ENCODE peak calls at places on chromosomes 6 and 20, in six cellular contexts. K, Q, G, W, M and O are unnamed samples.

GRCh38 chr6:149169761-149170359 is 147.7 kb upstream of the TAB2 start:
- DNase-seq in K (no peak), Q (no peak), G (no peak), W (no peak), M (no peak), O (no peak)

GRCh38 chr6:81557811-81558210 is 194.7 kb downstream of the TENT5A start:
- DNase-seq in K (no peak), Q (no peak), G (no peak), W (no peak), M (no peak), O (no peak)

GRCh38 chr6:158272324-158272723 is 39.9 kb upstream of the TULP4 start:
- DNase-seq in K (no peak), Q (no peak), G (no peak), W (no peak), M (no peak), O (no peak)

GRCh38 chr6:152380993-152381898 is 255.9 kb downstream of the SYNE1 start:
- DNase-seq in K (peak), Q (peak), G (peak), W (no peak), M (peak), O (peak)

GRCh38 chr20:52438326-52438963 is 246.9 kb upstream of the ZFP64 start:
- DNase-seq in K (no peak), Q (no peak), G (no peak), W (no peak), M (no peak), O (no peak)

GRCh38 chr6:156662025-156662445 is 115.1 kb upstream of the ARID1B start:
- DNase-seq in K (no peak), Q (peak), G (peak), W (no peak), M (peak), O (no peak)

GRCh38 chr6:106197441-106197840 is 111.3 kb downstream of the PRDM1 start:
- DNase-seq in K (no peak), Q (no peak), G (no peak), W (no peak), M (no peak), O (no peak)

GRCh38 chr6:85865665-85866372 is 223.1 kb upstream of the SYNCRIP start:
- DNase-seq in K (no peak), Q (no peak), G (peak), W (no peak), M (peak), O (no peak)

GRCh38 chr20:53903652-53903987 is 166.8 kb downstream of the BCAS1 start:
- DNase-seq in K (no peak), Q (no peak), G (no peak), W (no peak), M (no peak), O (no peak)

GRCh38 chr20:64069614-64070243 is 6.7 kb downstream of the TCEA2 start:
- DNase-seq in K (no peak), Q (no peak), G (peak), W (no peak), M (no peak), O (no peak)

GRCh38 chr6:108364470-108364869 is 69.6 kb downstream of the AFG1L start:
- DNase-seq in K (no peak), Q (no peak), G (no peak), W (no peak), M (no peak), O (no peak)
- H3K4me3 ChIP-seq in K (no peak), Q (no peak), G (no peak), W (no peak), M (no peak), O (no peak)

DNA sequence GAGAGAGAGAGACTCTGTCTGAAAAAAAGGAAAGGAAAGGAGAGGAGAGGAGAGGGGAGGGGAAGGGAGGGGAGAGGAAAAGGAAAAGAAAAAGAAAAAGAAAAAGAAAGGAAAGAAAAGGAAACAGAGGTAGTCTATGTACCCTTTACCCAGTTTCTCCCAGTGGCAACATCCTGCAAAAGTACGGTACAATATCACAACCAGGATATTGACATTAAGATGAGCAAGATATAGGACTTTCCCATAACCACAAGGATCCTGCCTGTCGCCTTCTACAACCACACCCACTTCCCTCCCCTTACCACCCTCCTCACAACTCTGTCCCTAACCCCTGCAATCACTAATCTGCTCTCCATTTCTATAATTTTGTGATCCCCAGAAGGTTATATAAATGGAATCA is 4.0 kb downstream of the C20orf96 start:
- DNase-seq in K (no peak), Q (no peak), G (no peak), W (no peak), M (no peak), O (no peak)
- H3K27ac ChIP-seq in K (no peak), Q (no peak), G (no peak), W (no peak), M (no peak), O (no peak)

GRCh38 chr20:11982289-11982957 is 64.7 kb downstream of the BTBD3 start:
- DNase-seq in K (peak), Q (no peak), G (peak), W (no peak), M (no peak), O (no peak)
- H3K4me3 ChIP-seq in K (no peak), Q (no peak), G (no peak), W (no peak), M (no peak), O (no peak)

DNA sequence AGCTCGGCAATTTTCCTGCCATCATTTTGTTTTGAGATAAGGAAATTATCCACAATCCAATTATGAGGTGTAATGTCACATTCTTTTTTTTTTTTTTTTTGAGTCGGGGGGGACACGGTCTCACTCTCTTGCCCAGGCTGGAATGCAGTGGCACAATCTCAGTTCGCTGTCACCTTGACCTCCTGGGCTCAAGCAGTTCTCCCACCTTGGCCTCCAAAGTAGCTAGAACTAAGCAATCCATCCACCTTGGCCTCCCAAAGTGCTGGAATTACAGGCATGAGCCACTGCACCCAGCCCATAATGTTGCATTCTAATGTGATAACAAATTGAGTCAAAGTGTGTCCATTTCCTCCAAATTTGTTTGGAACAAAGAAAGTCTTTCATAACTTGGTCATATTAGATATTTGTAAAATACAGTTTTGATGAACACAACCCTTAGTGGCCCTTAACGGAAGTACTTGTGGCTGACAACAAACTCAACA is 144.1 kb upstream of the AFDN start:
- DNase-seq in K (no peak), Q (no peak), G (no peak), W (no peak), M (no peak), O (no peak)
- H3K27ac ChIP-seq in K (peak), Q (peak), G (peak), W (no peak), M (peak), O (peak)

GRCh38 chr6:35023601-35024000 is 117.5 kb downstream of the TCP11 start:
- DNase-seq in K (no peak), Q (no peak), G (no peak), W (no peak), M (no peak), O (no peak)
- H3K4me3 ChIP-seq in K (no peak), Q (no peak), G (no peak), W (no peak), M (no peak), O (no peak)

GRCh38 chr20:4017051-4017702 is 1.8 kb upstream of the RNF24 start:
- DNase-seq in K (no peak), Q (no peak), G (no peak), W (no peak), M (no peak), O (no peak)
- H3K27ac ChIP-seq in K (no peak), Q (no peak), G (no peak), W (no peak), M (no peak), O (no peak)